ENCODE peak calls at places on chromosomes 16 and 17, in ten cellular contexts. C, U, J, L, X, A, B, W, M and T are unnamed samples.

GRCh38 chr17:77810536-77810935 is 148.0 kb upstream of the TNRC6C start:
- DNase-seq in L (no peak), J (no peak), C (no peak), A (no peak), B (peak; percentile 82), U (no peak), X (no peak), W (no peak), M (no peak), T (no peak)

GRCh38 chr17:59124665-59125064 is 18.0 kb upstream of the TRIM37 start:
- DNase-seq in A (no peak), L (no peak), J (no peak), C (no peak), B (no peak), U (no peak), M (no peak), W (no peak), X (no peak), T (no peak)

GRCh38 chr16:54066451-54067056 is 220.0 kb downstream of the IRX3 start:
- DNase-seq in B (no peak), W (no peak), J (no peak), M (no peak), C (no peak), L (no peak), X (no peak), A (no peak), U (no peak), T (no peak)

GRCh38 chr17:3972281-3972731 is 8.1 kb upstream of the ATP2A3 start:
- DNase-seq in B (no peak), X (no peak), C (peak; percentile 27), L (no peak), J (no peak), W (no peak), U (no peak), A (no peak), M (no peak), T (no peak)

GRCh38 chr16:75624921-75625334 is 1.8 kb upstream of the ADAT1 start:
- DNase-seq in X (no peak), L (no peak), A (no peak), B (no peak), W (no peak), J (no peak), U (no peak), M (peak; percentile 17), C (no peak), T (no peak)

GRCh38 chr16:29256501-29256981 is 150.0 kb downstream of the NPIPB11 start:
- DNase-seq in X (no peak), B (no peak), A (no peak), W (peak; percentile 21), U (no peak), J (no peak), C (no peak), L (no peak), M (no peak), T (no peak)

GRCh38 chr17:45345554-45346254 is 28.9 kb upstream of the MAP3K14 start:
- DNase-seq in X (no peak), A (no peak), B (peak; percentile 92), M (no peak), L (no peak), W (peak; percentile 19), C (no peak), J (no peak), U (no peak), T (no peak)

GRCh38 chr17:75267146-75267402 is 4.0 kb downstream of the MIF4GD start:
- DNase-seq in W (no peak), L (no peak), M (no peak), C (no peak), U (no peak), B (no peak), X (no peak), J (no peak), A (no peak), T (no peak)

GRCh38 chr17:58200024-58200633 is 7.6 kb downstream of the EPX start:
- DNase-seq in B (peak; percentile 39), J (peak; percentile 55), W (peak; percentile 85), M (peak; percentile 56), L (peak; percentile 35), U (no peak), X (no peak), A (no peak), C (peak; percentile 55), T (peak; percentile 60)

GRCh38 chr17:7224110-7224509 is 4.4 kb downstream of the ACADVL start:
- DNase-seq in X (no peak), J (no peak), A (no peak), M (no peak), B (no peak), C (no peak), W (no peak), L (no peak), U (no peak), T (no peak)

GRCh38 chr16:11090947-11091785 is 146.8 kb downstream of the CLEC16A start:
- DNase-seq in L (no peak), U (no peak), W (no peak), X (no peak), C (peak; percentile 43), B (no peak), J (no peak), A (no peak), M (no peak), T (no peak)

GRCh38 chr17:7173687-7174602 is 5.2 kb downstream of the ASGR1 start:
- DNase-seq in X (no peak), J (no peak), B (no peak), A (no peak), L (peak; percentile 38), W (peak; percentile 80), C (peak; percentile 57), M (no peak), U (peak; percentile 55), T (no peak)

GRCh38 chr16:383326-384020 is 1.7 kb upstream of the PGAP6 start:
- DNase-seq in C (peak; percentile 42), J (no peak), W (peak; percentile 78), U (no peak), M (no peak), B (no peak), L (peak; percentile 48), A (no peak), X (no peak), T (no peak)

GRCh38 chr17:40060887-40061480 is 1.8 kb upstream of the THRA start:
- DNase-seq in C (no peak), B (no peak), J (no peak), U (no peak), M (no peak), L (no peak), A (no peak), X (no peak), W (no peak), T (peak; percentile 50)

GRCh38 chr17:68182940-68183551 is 64.8 kb upstream of the AMZ2 start:
- DNase-seq in J (no peak), X (no peak), M (no peak), U (no peak), B (no peak), W (peak; percentile 91), A (no peak), C (peak; percentile 87), L (peak; percentile 73), T (no peak)

GRCh38 chr17:1197379-1197778 is 17.6 kb upstream of the ABR start:
- DNase-seq in L (no peak), A (no peak), C (no peak), B (peak; percentile 82), M (no peak), W (no peak), U (no peak), X (no peak), J (no peak), T (no peak)